ENCODE peak calls at places on chromosomes 7 and 10, in seven cellular contexts. O, Q, X, A, S, T and G are unnamed samples.

GRCh38 chr10:95533590-95533989 is 27.6 kb downstream of the SORBS1 start:
- DNase-seq in Q (no peak), O (no peak), A (no peak), S (no peak), T (no peak), X (no peak), G (no peak)

GRCh38 chr7:55073051-55073511 is 54.3 kb downstream of the EGFR start:
- DNase-seq in A (no peak), T (no peak), Q (no peak), X (no peak), O (no peak), S (no peak), G (no peak)

GRCh38 chr10:112843623-112844022 is 106.4 kb upstream of the TCF7L2 start:
- DNase-seq in Q (no peak), X (no peak), A (no peak), T (peak), O (no peak), S (no peak), G (no peak)

GRCh38 chr7:35805876-35806275 is 5.0 kb downstream of the SEPTIN7 start:
- DNase-seq in A (no peak), O (no peak), X (no peak), T (peak), S (no peak), Q (no peak), G (no peak)

GRCh38 chr10:357201-357950 is 222.1 kb downstream of the ZMYND11 start:
- DNase-seq in O (no peak), Q (no peak), X (no peak), T (no peak), A (no peak), S (no peak), G (no peak)

GRCh38 chr7:80552304-80552703 is 40.4 kb upstream of the GNAT3 start:
- DNase-seq in X (no peak), Q (no peak), O (peak), T (no peak), A (no peak), S (no peak), G (no peak)

GRCh38 chr7:70306173-70306572 is 707.9 kb downstream of the AUTS2 start:
- DNase-seq in Q (no peak), X (no peak), O (no peak), A (no peak), S (no peak), T (no peak), G (no peak)

GRCh38 chr7:96266580-96266979 is 55.3 kb downstream of the SLC25A13 start:
- DNase-seq in O (no peak), T (no peak), Q (no peak), X (no peak), A (no peak), S (no peak), G (no peak)

GRCh38 chr7:141094336-141095070 is 20.6 kb downstream of the TMEM178B start:
- DNase-seq in S (no peak), Q (no peak), T (no peak), X (no peak), O (no peak), A (no peak), G (no peak)

GRCh38 chr7:47253650-47254080 is 328.2 kb downstream of the TNS3 start:
- DNase-seq in Q (no peak), A (no peak), X (peak), T (peak), O (peak), S (peak), G (peak)

GRCh38 chr7:117212969-117213877 is 109.6 kb downstream of the WNT2 start:
- DNase-seq in A (no peak), X (peak), Q (no peak), O (no peak), S (peak), T (peak), G (peak)

GRCh38 chr10:74587109-74587508 is 239.3 kb upstream of the KAT6B start:
- DNase-seq in T (no peak), O (no peak), X (no peak), S (no peak), Q (no peak), A (no peak), G (no peak)

GRCh38 chr7:143299840-143300239 is 11.7 kb downstream of the CASP2 start:
- DNase-seq in A (no peak), O (no peak), S (no peak), T (peak), Q (peak), X (peak), G (peak)

GRCh38 chr7:64802699-64803098 is 8.5 kb downstream of the ZNF138 start:
- DNase-seq in S (no peak), T (no peak), X (no peak), A (no peak), Q (no peak), O (no peak), G (no peak)

GRCh38 chr7:14542624-14543023 is 359.9 kb downstream of the DGKB start:
- DNase-seq in S (no peak), O (no peak), A (no peak), T (no peak), X (no peak), Q (no peak), G (no peak)

GRCh38 chr7:70706204-70706603 is 425.7 kb upstream of the GALNT17 start:
- DNase-seq in Q (no peak), O (no peak), A (no peak), T (no peak), X (no peak), S (no peak), G (no peak)

GRCh38 chr10:118844731-118845573 is 90.2 kb upstream of the CACUL1 start:
- DNase-seq in O (no peak), A (no peak), Q (no peak), X (no peak), S (no peak), T (peak), G (peak)

GRCh38 chr7:2227699-2228098 is 5.0 kb downstream of the MAD1L1 start:
- DNase-seq in X (no peak), S (no peak), A (no peak), O (no peak), Q (no peak), T (no peak), G (no peak)

GRCh38 chr7:151254316-151254715 is 5.8 kb upstream of the SMARCD3 start:
- DNase-seq in S (no peak), X (no peak), A (no peak), T (no peak), O (no peak), Q (no peak), G (no peak)

GRCh38 chr10:52785418-52785817 is 12.8 kb upstream of the MBL2 start:
- DNase-seq in T (no peak), Q (no peak), X (no peak), S (no peak), O (no peak), A (no peak), G (no peak)

GRCh38 chr10:103517234-103518085 is 24.0 kb downstream of the NEURL1 start:
- DNase-seq in T (no peak), X (no peak), A (no peak), S (no peak), O (no peak), Q (no peak), G (no peak)

GRCh38 chr10:124008187-124008970 is 85.0 kb downstream of the CHST15 start:
- DNase-seq in T (no peak), A (no peak), O (no peak), X (no peak), Q (no peak), S (no peak), G (no peak)

GRCh38 chr7:47150497-47151260 is 431.2 kb downstream of the TNS3 start:
- DNase-seq in X (no peak), Q (no peak), S (no peak), O (no peak), T (no peak), A (no peak), G (no peak)

GRCh38 chr10:116263870-116264269 is 9.1 kb downstream of the GFRA1 start:
- DNase-seq in Q (no peak), X (no peak), A (no peak), S (no peak), O (no peak), T (no peak), G (no peak)

GRCh38 chr10:15015451-15015850 is 28.3 kb upstream of the OLAH start:
- DNase-seq in S (no peak), X (no peak), Q (no peak), T (no peak), O (no peak), A (no peak), G (no peak)

GRCh38 chr10:131928248-131929095 is 27.7 kb downstream of the PPP2R2D start:
- DNase-seq in T (peak), O (peak), Q (no peak), A (no peak), X (no peak), S (no peak), G (no peak)

GRCh38 chr7:29408841-29409243 is 154.8 kb upstream of the PRR15 start:
- DNase-seq in T (peak), S (peak), A (peak), O (peak), X (no peak), Q (no peak), G (peak)